ENCODE peak calls at places on chromosome 10, in six cellular contexts. One of them, this sample, is unnamed.

GRCh38 chr10:109308971-109309370 is 614.3 kb downstream of the XPNPEP1 start:
- DNase-seq in CD8-positive, alpha-beta T cell: no peak
- DNase-seq in tibial artery: no peak
- DNase-seq in mammary epithelial cell: no peak
- DNase-seq in uterus: no peak
- DNase-seq in colonic mucosa: no peak
- DNase-seq in this sample: no peak

GRCh38 chr10:3867454-3868273 is 82.7 kb upstream of the KLF6 start:
- DNase-seq in CD8-positive, alpha-beta T cell: no peak
- DNase-seq in tibial artery: no peak
- DNase-seq in colonic mucosa: no peak
- DNase-seq in uterus: no peak
- DNase-seq in mammary epithelial cell: peak; percentile 55
- DNase-seq in this sample: no peak

GRCh38 chr10:75014516-75015230 is 96.8 kb upstream of the SAMD8 start:
- DNase-seq in mammary epithelial cell: no peak
- DNase-seq in tibial artery: no peak
- DNase-seq in uterus: no peak
- DNase-seq in CD8-positive, alpha-beta T cell: peak; percentile 39
- DNase-seq in colonic mucosa: no peak
- DNase-seq in this sample: no peak

GRCh38 chr10:12849351-12850181 is 151.9 kb downstream of the CCDC3 start:
- DNase-seq in uterus: peak; percentile 36
- DNase-seq in colonic mucosa: peak; percentile 11
- DNase-seq in mammary epithelial cell: peak; percentile 61
- DNase-seq in tibial artery: no peak
- DNase-seq in CD8-positive, alpha-beta T cell: no peak
- DNase-seq in this sample: no peak

GRCh38 chr10:112815238-112816032 is 134.6 kb upstream of the TCF7L2 start:
- DNase-seq in uterus: no peak
- DNase-seq in CD8-positive, alpha-beta T cell: no peak
- DNase-seq in tibial artery: no peak
- DNase-seq in mammary epithelial cell: peak; percentile 67
- DNase-seq in colonic mucosa: no peak
- DNase-seq in this sample: peak; percentile 64

GRCh38 chr10:73937333-73938020 is 26.5 kb downstream of the PLAU start:
- DNase-seq in mammary epithelial cell: no peak
- DNase-seq in CD8-positive, alpha-beta T cell: no peak
- DNase-seq in tibial artery: no peak
- DNase-seq in uterus: no peak
- DNase-seq in colonic mucosa: no peak
- DNase-seq in this sample: no peak

GRCh38 chr10:3757638-3758490 is 27.1 kb downstream of the KLF6 start:
- DNase-seq in colonic mucosa: no peak
- DNase-seq in CD8-positive, alpha-beta T cell: peak; percentile 70
- DNase-seq in tibial artery: no peak
- DNase-seq in mammary epithelial cell: peak; percentile 96
- DNase-seq in uterus: no peak
- DNase-seq in this sample: no peak

GRCh38 chr10:103192451-103193106 is 493 bp downstream of the NT5C2 start:
- DNase-seq in CD8-positive, alpha-beta T cell: peak; percentile 60
- DNase-seq in uterus: peak; percentile 73
- DNase-seq in colonic mucosa: peak; percentile 86
- DNase-seq in tibial artery: peak; percentile 92
- DNase-seq in mammary epithelial cell: peak; percentile 73
- DNase-seq in this sample: peak; percentile 81

GRCh38 chr10:71756441-71757191 is 16.7 kb downstream of the VSIR start:
- DNase-seq in uterus: no peak
- DNase-seq in CD8-positive, alpha-beta T cell: no peak
- DNase-seq in tibial artery: no peak
- DNase-seq in colonic mucosa: no peak
- DNase-seq in mammary epithelial cell: no peak
- DNase-seq in this sample: no peak

GRCh38 chr10:110400173-110400947 is 95.6 kb upstream of the SMNDC1 start:
- DNase-seq in mammary epithelial cell: no peak
- DNase-seq in CD8-positive, alpha-beta T cell: no peak
- DNase-seq in tibial artery: no peak
- DNase-seq in colonic mucosa: no peak
- DNase-seq in uterus: no peak
- DNase-seq in this sample: no peak

GRCh38 chr10:99343262-99343661 is 14.1 kb downstream of the CNNM1 start:
- DNase-seq in mammary epithelial cell: no peak
- DNase-seq in tibial artery: no peak
- DNase-seq in uterus: no peak
- DNase-seq in CD8-positive, alpha-beta T cell: no peak
- DNase-seq in colonic mucosa: no peak
- DNase-seq in this sample: no peak
- H3K4me1 ChIP-seq in mammary epithelial cell: peaks cover 6% of the 10 kb centered on the region
- H3K4me1 ChIP-seq in tibial artery: no peaks in the 10 kb centered on the region
- H3K4me1 ChIP-seq in uterus: no peaks in the 10 kb centered on the region
- H3K4me1 ChIP-seq in CD8-positive, alpha-beta T cell: no peaks in the 10 kb centered on the region
- H3K4me1 ChIP-seq in colonic mucosa: no peaks in the 10 kb centered on the region
- H3K4me1 ChIP-seq in this sample: peaks cover 26% of the 10 kb centered on the region

GRCh38 chr10:36423821-36424248 is 701.6 kb upstream of the ANKRD30A start:
- DNase-seq in uterus: no peak
- DNase-seq in colonic mucosa: no peak
- DNase-seq in mammary epithelial cell: no peak
- DNase-seq in tibial artery: no peak
- DNase-seq in CD8-positive, alpha-beta T cell: no peak
- DNase-seq in this sample: no peak

GRCh38 chr10:36421999-36422398 is 703.4 kb upstream of the ANKRD30A start:
- DNase-seq in uterus: no peak
- DNase-seq in colonic mucosa: no peak
- DNase-seq in tibial artery: no peak
- DNase-seq in mammary epithelial cell: no peak
- DNase-seq in CD8-positive, alpha-beta T cell: no peak
- DNase-seq in this sample: no peak

GRCh38 chr10:36428507-36428906 is 696.9 kb upstream of the ANKRD30A start:
- DNase-seq in mammary epithelial cell: no peak
- DNase-seq in colonic mucosa: no peak
- DNase-seq in CD8-positive, alpha-beta T cell: no peak
- DNase-seq in uterus: no peak
- DNase-seq in tibial artery: no peak
- DNase-seq in this sample: no peak

GRCh38 chr10:36425140-36425797 is 700.1 kb upstream of the ANKRD30A start:
- DNase-seq in uterus: no peak
- DNase-seq in CD8-positive, alpha-beta T cell: no peak
- DNase-seq in tibial artery: no peak
- DNase-seq in colonic mucosa: no peak
- DNase-seq in mammary epithelial cell: no peak
- DNase-seq in this sample: no peak

GRCh38 chr10:36424377-36424971 is 700.9 kb upstream of the ANKRD30A start:
- DNase-seq in tibial artery: no peak
- DNase-seq in mammary epithelial cell: no peak
- DNase-seq in colonic mucosa: no peak
- DNase-seq in CD8-positive, alpha-beta T cell: no peak
- DNase-seq in uterus: no peak
- DNase-seq in this sample: no peak
- H3K4me3 ChIP-seq in tibial artery: no peak overlapping the region
- H3K4me3 ChIP-seq in mammary epithelial cell: no peak overlapping the region
- H3K4me3 ChIP-seq in colonic mucosa: no peak overlapping the region
- H3K4me3 ChIP-seq in CD8-positive, alpha-beta T cell: no peak overlapping the region
- H3K4me3 ChIP-seq in uterus: no peak overlapping the region
- H3K4me3 ChIP-seq in this sample: no peak overlapping the region

DNA sequence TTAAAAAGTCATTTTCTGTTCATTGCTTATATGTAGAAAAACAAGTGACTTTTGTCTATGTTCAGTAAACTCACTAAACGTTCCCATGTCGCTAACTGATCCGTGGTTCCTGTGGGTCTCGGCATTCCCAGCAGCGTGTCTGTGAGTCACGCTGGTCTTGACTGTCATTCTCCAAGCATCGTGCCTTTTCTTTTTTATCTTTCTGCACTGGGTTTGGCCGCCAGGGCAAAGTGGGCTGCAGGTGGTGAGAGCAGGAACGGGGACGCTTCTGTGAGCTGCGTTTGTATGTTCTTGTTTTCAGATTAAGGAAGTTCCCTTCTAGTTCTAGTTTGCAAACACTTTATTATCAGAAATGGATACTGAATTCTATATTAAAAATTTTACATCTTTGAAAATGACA is 6.8 kb upstream of the SCART1 start:
- DNase-seq in colonic mucosa: no peak
- DNase-seq in tibial artery: no peak
- DNase-seq in CD8-positive, alpha-beta T cell: no peak
- DNase-seq in uterus: no peak
- DNase-seq in mammary epithelial cell: no peak
- DNase-seq in this sample: no peak
- H3K9me3 ChIP-seq in colonic mucosa: peaks cover 10% of the 10 kb centered on the region
- H3K9me3 ChIP-seq in tibial artery: peaks cover 3% of the 10 kb centered on the region
- H3K9me3 ChIP-seq in CD8-positive, alpha-beta T cell: peaks cover 8% of the 10 kb centered on the region
- H3K9me3 ChIP-seq in uterus: no peaks in the 10 kb centered on the region
- H3K9me3 ChIP-seq in mammary epithelial cell: peaks cover 28% of the 10 kb centered on the region
- H3K9me3 ChIP-seq in this sample: peaks cover 27% of the 10 kb centered on the region

GRCh38 chr10:70426835-70427234 is 14.6 kb downstream of the NODAL start:
- DNase-seq in mammary epithelial cell: no peak
- DNase-seq in CD8-positive, alpha-beta T cell: no peak
- DNase-seq in uterus: no peak
- DNase-seq in tibial artery: no peak
- DNase-seq in colonic mucosa: no peak
- DNase-seq in this sample: no peak
- H3K4me1 ChIP-seq in mammary epithelial cell: peaks cover 6% of the 10 kb centered on the region
- H3K4me1 ChIP-seq in CD8-positive, alpha-beta T cell: no peaks in the 10 kb centered on the region
- H3K4me1 ChIP-seq in uterus: peaks cover 7% of the 10 kb centered on the region
- H3K4me1 ChIP-seq in tibial artery: peaks cover 8% of the 10 kb centered on the region
- H3K4me1 ChIP-seq in colonic mucosa: no peaks in the 10 kb centered on the region
- H3K4me1 ChIP-seq in this sample: no peaks in the 10 kb centered on the region

GRCh38 chr10:61232780-61233179 is 220.4 kb downstream of the TMEM26 start:
- DNase-seq in uterus: no peak
- DNase-seq in CD8-positive, alpha-beta T cell: no peak
- DNase-seq in tibial artery: no peak
- DNase-seq in colonic mucosa: no peak
- DNase-seq in mammary epithelial cell: no peak
- DNase-seq in this sample: no peak
- H3K4me3 ChIP-seq in uterus: no peak overlapping the region
- H3K4me3 ChIP-seq in CD8-positive, alpha-beta T cell: no peak overlapping the region
- H3K4me3 ChIP-seq in tibial artery: no peak overlapping the region
- H3K4me3 ChIP-seq in colonic mucosa: no peak overlapping the region
- H3K4me3 ChIP-seq in mammary epithelial cell: no peak overlapping the region
- H3K4me3 ChIP-seq in this sample: no peak overlapping the region